ENCODE peak calls at places on chromosome 20, in four cellular contexts. L, J, Q and N are unnamed samples.

GRCh38 chr20:49424536-49424935 is 57.9 kb downstream of the KCNB1 start:
- DNase-seq in L (no peak), J (no peak), Q (no peak), N (no peak)

GRCh38 chr20:4444404-4444803 is 277.3 kb upstream of the PRND start:
- DNase-seq in L (no peak), J (no peak), Q (no peak), N (no peak)

GRCh38 chr20:57056651-57057050 is 209.8 kb downstream of the BMP7 start:
- DNase-seq in L (no peak), J (no peak), Q (no peak), N (no peak)

GRCh38 chr20:19741914-19742313 is 16.1 kb upstream of the RIN2 start:
- DNase-seq in L (no peak), J (no peak), Q (no peak), N (no peak)

GRCh38 chr20:48364055-48364454 is 463.7 kb downstream of the PREX1 start:
- DNase-seq in L (no peak), J (no peak), Q (no peak), N (no peak)

GRCh38 chr20:61830956-61831355 is 234.7 kb downstream of the TAF4 start:
- DNase-seq in L (no peak), J (no peak), Q (no peak), N (no peak)

GRCh38 chr20:45890077-45890996 is 671 bp downstream of the NEURL2 start:
- DNase-seq in L (peak; percentile 16), J (peak; percentile 92), Q (peak; percentile 92), N (peak; percentile 74)

GRCh38 chr20:38805958-38806854 is 709 bp downstream of the PPP1R16B start:
- DNase-seq in L (peak; percentile 27), J (no peak), Q (no peak), N (no peak)

GRCh38 chr20:24957326-24957996 is 8.4 kb downstream of the CST7 start:
- DNase-seq in L (no peak), J (no peak), Q (no peak), N (no peak)

DNA sequence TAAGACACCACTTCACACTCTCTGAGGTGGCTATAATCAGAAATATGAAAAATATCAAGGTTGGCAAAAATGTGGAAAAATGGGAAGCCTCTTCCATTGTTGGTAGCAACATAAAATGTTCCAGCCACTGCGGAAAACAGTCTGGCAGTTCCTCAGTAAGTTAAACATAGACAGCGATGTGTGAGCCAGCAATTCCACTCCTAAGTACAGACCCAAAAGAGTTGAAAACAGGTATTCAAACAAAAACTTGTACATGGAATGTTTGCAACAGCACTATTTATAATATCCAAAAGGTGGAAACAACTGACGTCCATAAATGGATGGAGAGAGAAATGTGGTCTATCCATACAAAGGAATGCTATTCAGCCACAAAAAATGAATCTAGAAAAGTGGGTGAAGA is 7.4 kb upstream of the PPDPF start:
- DNase-seq in L (no peak), J (no peak), Q (no peak), N (no peak)
- H3K27me3 ChIP-seq in L (no peaks in the 10 kb centered on the region), J (peaks cover 5% of the 10 kb centered on the region), Q (no peaks in the 10 kb centered on the region), N (no peaks in the 10 kb centered on the region)

GRCh38 chr20:37229300-37229699 is 32.3 kb downstream of the GHRH start:
- DNase-seq in L (no peak), J (no peak), Q (no peak), N (no peak)
- H3K27ac ChIP-seq in L (no peak overlapping the region), J (no peak overlapping the region), Q (no peak overlapping the region), N (no peak overlapping the region)

DNA sequence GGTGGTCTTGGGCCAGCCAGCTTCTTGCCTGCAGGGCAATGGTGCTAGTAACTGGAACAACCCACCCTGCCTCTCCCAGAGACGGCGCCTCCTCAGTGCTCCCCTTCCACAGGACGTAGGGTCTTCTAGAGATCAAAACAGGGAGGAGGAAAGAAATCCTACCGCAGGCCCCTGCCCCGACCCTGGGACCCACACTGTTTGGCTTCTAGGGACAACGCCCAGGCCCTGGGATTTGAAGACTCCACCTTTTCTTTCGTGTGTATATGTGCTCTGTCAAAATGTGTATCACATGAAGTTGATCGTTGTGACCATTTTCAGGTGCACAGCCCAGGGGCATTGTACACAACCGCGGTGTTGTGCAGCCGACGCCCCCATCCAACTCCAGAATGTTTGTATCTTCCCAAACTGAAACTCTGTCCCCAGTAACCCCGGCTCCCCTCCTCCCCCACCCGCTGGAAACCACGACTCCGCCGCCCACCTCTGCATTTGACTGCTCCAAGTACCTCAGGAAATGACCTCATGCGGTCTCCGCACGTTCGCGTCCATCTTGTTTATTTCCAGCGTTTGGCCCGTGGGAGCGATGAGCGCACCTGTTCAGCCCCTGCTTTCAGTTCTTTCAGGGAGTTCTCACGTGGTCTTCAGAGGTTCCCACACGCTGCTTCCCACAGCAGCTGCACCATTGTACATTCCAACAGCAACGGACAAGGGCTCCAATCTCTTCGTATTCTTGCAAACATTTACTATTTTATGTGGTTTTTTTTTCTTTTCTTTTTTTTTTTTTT is 3.4 kb upstream of the BHLHE23 start:
- DNase-seq in L (peak; percentile 72), J (no peak), Q (peak; percentile 13), N (peak; percentile 38)
- H3K4me3 ChIP-seq in L (peak overlapping the region; percentile 35), J (no peak overlapping the region), Q (no peak overlapping the region), N (peak overlapping the region; percentile 4)

GRCh38 chr20:23039885-23040508 is 4.9 kb downstream of the SSTR4 start:
- DNase-seq in L (no peak), J (peak; percentile 61), Q (no peak), N (no peak)
- H3K27me3 ChIP-seq in L (no peaks in the 10 kb centered on the region), J (peaks cover 33% of the 10 kb centered on the region), Q (peaks cover 87% of the 10 kb centered on the region), N (peaks cover 4% of the 10 kb centered on the region)

GRCh38 chr20:32358632-32358882 is 426 bp downstream of the ASXL1 start:
- DNase-seq in L (no peak), J (no peak), Q (no peak), N (no peak)
- H3K27ac ChIP-seq in L (peak overlapping the region; percentile 97), J (peak overlapping the region; percentile 99), Q (peak overlapping the region; percentile 99), N (peak overlapping the region; percentile 92)

GRCh38 chr20:54745780-54746179 is 270.4 kb downstream of the DOK5 start:
- DNase-seq in L (no peak), J (no peak), Q (no peak), N (no peak)
- H3K4me3 ChIP-seq in L (no peak overlapping the region), J (no peak overlapping the region), Q (no peak overlapping the region), N (no peak overlapping the region)

GRCh38 chr20:21523895-21524294 is 10.0 kb upstream of the NKX2-2 start:
- DNase-seq in L (no peak), J (no peak), Q (no peak), N (no peak)
- H3K27me3 ChIP-seq in L (peaks cover 43% of the 10 kb centered on the region), J (peaks cover 97% of the 10 kb centered on the region), Q (peaks cover 100% of the 10 kb centered on the region), N (peaks cover 56% of the 10 kb centered on the region)